ENCODE peak calls at places on chromosomes 7 and 10, in eight cellular contexts. Z is transverse colon, N is GM12878, Y is K562, L is stomach, U is esophagus muscularis mucosa, M is H1, S is spleen. G is an unnamed sample.

GRCh38 chr7:149625947-149626392 is 128.4 kb upstream of the ZNF746 start:
- DNase-seq in Z (no peak), S (no peak), U (no peak), N (no peak), L (no peak), Y (no peak), M (no peak), G (no peak)

GRCh38 chr10:88682491-88682890 is 18.2 kb downstream of the LIPF start:
- DNase-seq in L (no peak), S (no peak), N (no peak), Y (no peak), U (no peak), M (no peak), Z (no peak), G (no peak)

GRCh38 chr10:87838650-87839049 is 20.6 kb upstream of the ATAD1 start:
- DNase-seq in Y (no peak), N (no peak), M (no peak), S (no peak), Z (no peak), U (no peak), L (no peak), G (no peak)

GRCh38 chr7:16801111-16801542 is 3.7 kb downstream of the AGR2 start:
- DNase-seq in L (no peak), Y (peak), Z (no peak), S (no peak), M (no peak), N (no peak), U (no peak), G (peak)

GRCh38 chr7:13240349-13240748 is 552.9 kb downstream of the ARL4A start:
- DNase-seq in L (no peak), U (no peak), N (no peak), M (no peak), Y (no peak), S (no peak), Z (no peak), G (no peak)

GRCh38 chr10:117674641-117675040 is 132.1 kb downstream of the EMX2 start:
- DNase-seq in N (no peak), Z (no peak), Y (no peak), M (no peak), S (no peak), U (no peak), L (no peak), G (no peak)

GRCh38 chr10:71004176-71004575 is 115.8 kb upstream of the PCBD1 start:
- DNase-seq in S (no peak), U (no peak), Z (no peak), M (no peak), N (no peak), L (no peak), Y (no peak), G (no peak)

GRCh38 chr7:158952776-158953175 is 96.4 kb downstream of the DYNC2I1 start:
- DNase-seq in S (no peak), Z (no peak), M (no peak), N (no peak), L (no peak), Y (no peak), U (no peak), G (no peak)

GRCh38 chr10:77680065-77680464 is 42.5 kb upstream of the KCNMA1 start:
- DNase-seq in Z (no peak), M (no peak), U (no peak), N (no peak), L (no peak), S (no peak), Y (no peak), G (no peak)

GRCh38 chr10:79071535-79071923 is 2.8 kb downstream of the ZMIZ1 start:
- DNase-seq in M (no peak), N (no peak), Z (no peak), Y (no peak), U (no peak), L (no peak), S (no peak), G (no peak)

GRCh38 chr10:101007915-101008822 is 8.6 kb downstream of the LZTS2 start:
- DNase-seq in N (no peak), U (no peak), M (no peak), Z (no peak), Y (no peak), L (no peak), S (no peak), G (no peak)

GRCh38 chr10:66505003-66505707 is 420.7 kb upstream of the LRRTM3 start:
- DNase-seq in U (no peak), N (no peak), S (no peak), M (no peak), L (no peak), Z (no peak), Y (no peak), G (no peak)

GRCh38 chr7:47337021-47337492 is 244.9 kb downstream of the TNS3 start:
- DNase-seq in Y (no peak), L (no peak), U (no peak), M (no peak), Z (no peak), S (no peak), N (no peak), G (no peak)

GRCh38 chr10:114646426-114646825 is 11.6 kb downstream of the ABLIM1 start:
- DNase-seq in M (no peak), N (no peak), Z (no peak), L (no peak), S (no peak), Y (no peak), U (no peak), G (no peak)

GRCh38 chr10:114647545-114648138 is 10.4 kb downstream of the ABLIM1 start:
- DNase-seq in L (no peak), U (no peak), M (no peak), Z (no peak), Y (no peak), S (no peak), N (no peak), G (no peak)

GRCh38 chr10:114650266-114650665 is 7.8 kb downstream of the ABLIM1 start:
- DNase-seq in N (no peak), M (no peak), Y (no peak), Z (no peak), L (no peak), U (no peak), S (no peak), G (no peak)

GRCh38 chr10:114649217-114649906 is 8.7 kb downstream of the ABLIM1 start:
- DNase-seq in Z (no peak), U (no peak), L (no peak), Y (no peak), S (no peak), N (no peak), M (no peak), G (no peak)

GRCh38 chr10:114648368-114648767 is 9.7 kb downstream of the ABLIM1 start:
- DNase-seq in S (no peak), N (no peak), U (no peak), Y (no peak), Z (no peak), L (no peak), M (no peak), G (no peak)
- TF ChIP-seq POLR2AphosphoS5 in S (no peak), N (no peak), U (no peak), Y (no peak), Z (no peak), L (no peak), M (no peak), G (no peak)

DNA sequence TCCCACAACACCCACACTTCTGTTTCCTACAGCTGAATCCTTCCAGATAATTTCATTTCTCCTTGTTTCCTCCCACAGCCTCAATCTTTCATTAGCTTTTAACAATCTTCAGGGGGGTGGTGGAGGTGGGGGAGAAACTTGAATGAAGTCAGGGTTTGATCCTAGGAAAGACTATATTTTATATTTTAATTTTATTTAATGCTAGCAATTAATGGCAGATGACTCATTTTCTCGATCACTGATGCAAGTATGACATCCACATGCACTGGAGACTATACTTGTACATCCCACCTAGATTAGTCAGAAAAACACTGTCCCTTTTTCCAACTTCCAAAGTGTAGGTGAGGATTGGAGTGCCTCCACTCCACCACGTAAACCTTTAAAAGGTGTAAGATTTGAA is 1181.3 kb upstream of the AUTS2 start:
- DNase-seq in Z (no peak), N (no peak), U (no peak), S (no peak), Y (no peak), M (no peak), L (no peak), G (no peak)
- TF ChIP-seq POLR2A in Z (no peak), N (no peak), U (no peak), S (no peak), Y (no peak), M (no peak), L (no peak), G (no peak)

GRCh38 chr7:101232141-101232821 is 5.3 kb downstream of the CLDN15 start:
- DNase-seq in N (no peak), Y (peak), Z (peak), U (no peak), S (peak), M (peak), L (peak), G (no peak)
- TF ChIP-seq POLR2AphosphoS5 in N (no peak), Y (no peak), Z (peak), U (peak), S (peak), M (peak), L (no peak), G (no peak)

DNA sequence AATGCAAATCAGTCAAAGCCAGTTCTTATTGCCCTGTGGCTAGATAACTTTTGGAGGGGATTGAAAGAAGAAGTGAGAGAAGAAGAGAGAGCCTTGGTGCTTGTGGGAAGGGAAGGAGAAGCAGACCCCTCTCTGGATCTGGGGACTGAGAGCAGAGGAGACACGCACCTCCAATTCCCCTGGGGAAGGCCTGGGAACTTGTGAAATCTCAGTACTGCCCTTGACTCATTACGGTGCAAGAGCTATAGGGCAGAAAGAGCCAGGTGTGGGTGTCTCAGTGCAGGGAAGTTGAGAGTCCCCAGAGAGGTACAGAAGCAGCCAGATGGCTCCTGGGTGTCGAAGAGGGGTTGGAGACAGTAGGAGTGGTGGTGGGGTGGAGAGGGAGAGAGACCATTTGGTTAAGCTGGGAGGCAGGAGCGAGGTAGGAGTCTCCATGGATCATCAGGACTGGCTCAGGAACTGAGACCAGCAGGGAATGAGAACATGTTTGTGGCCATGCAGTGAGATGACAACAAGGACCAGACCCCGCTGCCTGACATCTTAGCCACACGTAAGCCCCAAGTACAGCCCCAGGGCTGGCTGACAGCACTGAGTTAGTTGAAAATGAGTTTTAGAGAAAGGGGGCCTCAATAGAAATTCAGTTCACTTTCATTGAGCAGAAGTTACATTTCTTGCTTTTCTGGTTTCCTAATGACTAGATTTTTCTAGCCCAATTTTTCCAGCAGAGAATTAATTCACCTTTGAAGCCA is 238.2 kb downstream of the BUB3 start:
- DNase-seq in N (peak), U (no peak), M (no peak), L (no peak), Z (no peak), S (no peak), Y (no peak), G (peak)
- TF ChIP-seq POLR2A in N (peak), U (no peak), M (no peak), L (no peak), Z (no peak), S (no peak), Y (no peak), G (peak)

DNA sequence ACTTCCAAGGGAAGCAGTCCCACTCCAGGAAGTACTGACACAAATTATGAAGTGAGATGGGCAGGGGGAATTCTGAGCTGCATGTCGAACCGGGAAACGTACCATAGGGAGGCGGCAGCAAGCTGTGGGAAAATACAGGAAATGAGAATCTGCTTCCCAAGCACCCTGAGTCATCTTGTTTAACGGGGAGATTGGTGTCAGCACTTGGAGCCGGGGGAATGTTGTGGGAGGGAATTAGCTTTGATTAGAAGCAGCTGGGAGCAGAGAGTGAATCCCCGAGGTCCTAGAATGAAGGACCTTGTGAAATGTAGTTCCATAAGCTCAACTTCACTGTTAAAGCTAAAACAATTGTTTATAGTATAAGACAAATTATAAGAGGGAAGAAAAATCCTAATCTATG is 141.4 kb upstream of the PRKCQ start:
- DNase-seq in L (no peak), U (no peak), Y (no peak), Z (peak), S (no peak), M (no peak), N (no peak), G (no peak)
- TF ChIP-seq POLR2AphosphoS5 in L (peak), U (no peak), Y (no peak), Z (peak), S (no peak), M (no peak), N (no peak), G (no peak)

DNA sequence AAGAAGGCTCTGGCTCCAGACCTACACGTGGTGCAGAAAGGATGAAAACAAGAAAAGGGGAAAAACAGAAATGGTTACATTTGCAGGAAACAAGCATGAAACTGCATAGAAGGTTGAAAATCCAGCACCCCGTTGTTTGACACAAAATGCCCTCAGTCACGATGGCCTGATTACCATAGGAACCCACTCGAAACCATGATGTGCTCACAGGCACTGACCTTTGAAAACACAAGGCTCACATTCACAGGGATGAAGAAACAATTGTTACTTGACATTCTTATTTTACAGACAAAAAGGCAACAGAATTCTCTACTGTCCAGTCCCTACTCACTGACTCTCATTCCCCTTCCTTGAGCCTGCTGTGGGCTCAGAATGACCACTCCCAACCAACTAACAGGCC is 131.4 kb upstream of the PDLIM1 start:
- DNase-seq in M (no peak), N (no peak), S (no peak), Y (no peak), L (no peak), U (no peak), Z (no peak), G (no peak)
- TF ChIP-seq POLR2A in M (no peak), N (no peak), S (no peak), Y (no peak), L (no peak), U (no peak), Z (no peak), G (no peak)

GRCh38 chr10:132518572-132519381 is 18.8 kb upstream of the INPP5A start:
- DNase-seq in M (peak), N (no peak), S (peak), U (no peak), L (peak), Z (peak), Y (peak), G (no peak)
- TF ChIP-seq POLR2AphosphoS5 in M (peak), N (no peak), S (peak), U (peak), L (peak), Z (peak), Y (no peak), G (no peak)

GRCh38 chr7:7967909-7968543 is 570 bp upstream of the GLCCI1 start:
- DNase-seq in Y (no peak), L (no peak), U (no peak), S (no peak), Z (no peak), N (no peak), M (no peak), G (no peak)

GRCh38 chr7:7970620-7971307 is 2.2 kb downstream of the GLCCI1 start:
- DNase-seq in N (no peak), M (no peak), Y (no peak), S (no peak), U (no peak), Z (no peak), L (no peak), G (no peak)

GRCh38 chr7:7970113-7970619 is 1.6 kb downstream of the GLCCI1 start:
- DNase-seq in Y (no peak), Z (no peak), U (no peak), L (no peak), S (no peak), N (no peak), M (no peak), G (no peak)

GRCh38 chr7:7969306-7970112 is 913 bp downstream of the GLCCI1 start:
- DNase-seq in Y (no peak), S (peak), M (peak), L (peak), U (no peak), N (no peak), Z (peak), G (no peak)

GRCh38 chr7:7968544-7969305 is at the start of gene GLCCI1:
- DNase-seq in M (peak), S (peak), N (peak), U (peak), Z (peak), L (peak), Y (peak), G (peak)
- TF ChIP-seq POLR2A in M (peak), S (peak), N (peak), U (peak), Z (peak), L (peak), Y (peak), G (peak)

GRCh38 chr10:75080554-75080953 is 30.9 kb upstream of the SAMD8 start:
- DNase-seq in N (no peak), U (no peak), Y (no peak), M (no peak), S (no peak), Z (no peak), L (no peak), G (no peak)

GRCh38 chr10:75081379-75081778 is 30.1 kb upstream of the SAMD8 start:
- DNase-seq in U (no peak), N (no peak), S (no peak), Z (no peak), L (no peak), M (no peak), Y (no peak), G (no peak)

GRCh38 chr10:75084834-75085384 is 26.5 kb upstream of the SAMD8 start:
- DNase-seq in Y (peak), Z (no peak), L (no peak), N (no peak), S (no peak), M (no peak), U (no peak), G (no peak)

GRCh38 chr10:75086278-75086934 is 25.1 kb upstream of the SAMD8 start:
- DNase-seq in N (no peak), S (peak), L (no peak), Z (no peak), M (no peak), U (no peak), Y (no peak), G (no peak)

DNA sequence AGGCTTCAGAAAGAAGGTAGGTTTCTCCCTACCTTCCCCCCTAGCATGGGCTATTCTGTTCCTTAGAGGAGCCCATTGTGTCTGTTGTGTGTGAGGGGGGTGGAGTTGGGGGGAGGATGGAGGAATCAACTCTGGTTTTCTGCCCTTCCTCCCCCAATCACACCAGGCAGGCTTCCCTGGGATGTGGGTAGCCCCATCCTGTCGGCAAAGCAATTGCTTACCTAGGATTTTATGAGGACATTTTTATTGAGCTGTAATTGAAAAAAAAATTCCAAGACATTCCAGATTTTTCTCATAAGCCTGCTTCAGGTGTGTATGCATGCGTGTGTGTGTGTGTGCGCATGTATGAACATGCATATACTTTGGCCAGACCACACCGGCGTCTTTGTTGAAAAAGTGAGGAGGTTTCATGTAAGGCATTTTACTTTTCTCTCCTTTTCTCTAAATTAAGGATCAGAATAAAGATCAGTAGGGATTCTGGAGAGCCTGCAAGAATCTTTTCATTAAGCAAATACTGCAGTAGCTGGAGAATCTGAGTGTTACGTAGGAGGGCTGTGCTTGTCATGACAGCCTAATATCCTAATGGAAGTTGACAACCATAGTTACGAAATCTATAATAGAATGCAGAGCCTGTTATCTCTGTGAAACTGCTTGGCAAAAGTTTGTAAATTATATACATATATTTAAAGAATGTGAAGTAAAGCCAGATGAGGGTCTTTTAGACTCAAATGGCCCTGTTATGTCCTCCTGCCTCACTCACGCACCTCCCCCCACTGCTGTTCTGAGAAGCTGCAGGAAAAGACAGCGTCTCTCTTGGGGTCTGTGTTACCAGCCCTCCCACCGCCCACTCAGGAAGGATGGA is 27.3 kb upstream of the SAMD8 start:
- DNase-seq in S (no peak), Y (no peak), U (no peak), N (no peak), M (no peak), Z (no peak), L (no peak), G (no peak)
- TF ChIP-seq POLR2AphosphoS5 in S (no peak), Y (no peak), U (no peak), N (no peak), M (no peak), Z (no peak), L (no peak), G (no peak)